ENCODE peak calls at places on chromosomes 6 and 20, in five cellular contexts. One of them, this sample, is unnamed.

GRCh38 chr20:32400476-32400875 is 42.3 kb downstream of the ASXL1 start:
- DNase-seq in iPS DF 6.9: no peak
- DNase-seq in colonic mucosa: no peak
- DNase-seq in gastrocnemius medialis: no peak
- DNase-seq in OCI-LY7: no peak
- DNase-seq in this sample: no peak

GRCh38 chr6:24974182-24975171 is 38.7 kb upstream of the RIPOR2 start:
- DNase-seq in iPS DF 6.9: no peak
- DNase-seq in colonic mucosa: no peak
- DNase-seq in gastrocnemius medialis: no peak
- DNase-seq in OCI-LY7: no peak
- DNase-seq in this sample: no peak

GRCh38 chr6:72424476-72424875 is 197.4 kb upstream of the KCNQ5 start:
- DNase-seq in iPS DF 6.9: no peak
- DNase-seq in colonic mucosa: no peak
- DNase-seq in gastrocnemius medialis: no peak
- DNase-seq in OCI-LY7: no peak
- DNase-seq in this sample: no peak

GRCh38 chr20:45012682-45013302 is 46.5 kb downstream of the STK4 start:
- DNase-seq in iPS DF 6.9: peak
- DNase-seq in colonic mucosa: no peak
- DNase-seq in gastrocnemius medialis: no peak
- DNase-seq in OCI-LY7: no peak
- DNase-seq in this sample: no peak

GRCh38 chr6:157229733-157230132 is 93.6 kb downstream of the TMEM242 start:
- DNase-seq in iPS DF 6.9: no peak
- DNase-seq in colonic mucosa: peak
- DNase-seq in gastrocnemius medialis: no peak
- DNase-seq in OCI-LY7: peak
- DNase-seq in this sample: no peak

GRCh38 chr6:79369026-79369425 is 134.5 kb upstream of the HMGN3 start:
- DNase-seq in iPS DF 6.9: no peak
- DNase-seq in colonic mucosa: no peak
- DNase-seq in gastrocnemius medialis: no peak
- DNase-seq in OCI-LY7: no peak
- DNase-seq in this sample: no peak

GRCh38 chr20:34262488-34263288 is 21.5 kb downstream of the ASIP start:
- DNase-seq in iPS DF 6.9: no peak
- DNase-seq in colonic mucosa: no peak
- DNase-seq in gastrocnemius medialis: peak
- DNase-seq in OCI-LY7: no peak
- DNase-seq in this sample: peak

GRCh38 chr6:144349690-144350132 is 64.6 kb downstream of the UTRN start:
- DNase-seq in iPS DF 6.9: no peak
- DNase-seq in colonic mucosa: no peak
- DNase-seq in gastrocnemius medialis: no peak
- DNase-seq in OCI-LY7: peak
- DNase-seq in this sample: no peak

GRCh38 chr6:135195522-135195921 is 14.4 kb downstream of the MYB start:
- DNase-seq in iPS DF 6.9: no peak
- DNase-seq in colonic mucosa: no peak
- DNase-seq in gastrocnemius medialis: no peak
- DNase-seq in OCI-LY7: no peak
- DNase-seq in this sample: no peak

GRCh38 chr6:499617-500016 is 108.1 kb downstream of the IRF4 start:
- DNase-seq in iPS DF 6.9: no peak
- DNase-seq in colonic mucosa: no peak
- DNase-seq in gastrocnemius medialis: no peak
- DNase-seq in OCI-LY7: no peak
- DNase-seq in this sample: no peak

GRCh38 chr20:10665791-10666190 is 8.0 kb downstream of the JAG1 start:
- DNase-seq in iPS DF 6.9: no peak
- DNase-seq in colonic mucosa: no peak
- DNase-seq in gastrocnemius medialis: peak
- DNase-seq in OCI-LY7: no peak
- DNase-seq in this sample: no peak

GRCh38 chr20:50737352-50737751 is 6.0 kb downstream of the PARD6B start:
- DNase-seq in iPS DF 6.9: no peak
- DNase-seq in colonic mucosa: no peak
- DNase-seq in gastrocnemius medialis: no peak
- DNase-seq in OCI-LY7: no peak
- DNase-seq in this sample: no peak

GRCh38 chr6:166105341-166106075 is 62.1 kb downstream of the TBXT start:
- DNase-seq in iPS DF 6.9: no peak
- DNase-seq in colonic mucosa: no peak
- DNase-seq in gastrocnemius medialis: no peak
- DNase-seq in OCI-LY7: no peak
- DNase-seq in this sample: no peak

GRCh38 chr6:21381336-21381963 is 212.1 kb upstream of the SOX4 start:
- DNase-seq in iPS DF 6.9: no peak
- DNase-seq in colonic mucosa: no peak
- DNase-seq in gastrocnemius medialis: no peak
- DNase-seq in OCI-LY7: no peak
- DNase-seq in this sample: no peak

GRCh38 chr6:9126845-9127560 is 691.7 kb upstream of the SLC35B3 start:
- DNase-seq in iPS DF 6.9: no peak
- DNase-seq in colonic mucosa: no peak
- DNase-seq in gastrocnemius medialis: no peak
- DNase-seq in OCI-LY7: no peak
- DNase-seq in this sample: no peak

GRCh38 chr6:24016286-24016685 is 109.7 kb upstream of the NRSN1 start:
- DNase-seq in iPS DF 6.9: no peak
- DNase-seq in colonic mucosa: no peak
- DNase-seq in gastrocnemius medialis: no peak
- DNase-seq in OCI-LY7: no peak
- DNase-seq in this sample: no peak

GRCh38 chr6:35611235-35611634 is 77.5 kb downstream of the FKBP5 start:
- DNase-seq in iPS DF 6.9: no peak
- DNase-seq in colonic mucosa: no peak
- DNase-seq in gastrocnemius medialis: no peak
- DNase-seq in OCI-LY7: no peak
- DNase-seq in this sample: no peak

GRCh38 chr6:69138173-69138572 is 503.1 kb downstream of the ADGRB3 start:
- DNase-seq in iPS DF 6.9: no peak
- DNase-seq in colonic mucosa: no peak
- DNase-seq in gastrocnemius medialis: no peak
- DNase-seq in OCI-LY7: no peak
- DNase-seq in this sample: no peak

GRCh38 chr20:41052742-41053419 is 24.3 kb downstream of the TOP1 start:
- DNase-seq in iPS DF 6.9: no peak
- DNase-seq in colonic mucosa: no peak
- DNase-seq in gastrocnemius medialis: no peak
- DNase-seq in OCI-LY7: no peak
- DNase-seq in this sample: no peak

GRCh38 chr6:35804996-35805736 is at the start of gene LHFPL5:
- DNase-seq in iPS DF 6.9: peak
- DNase-seq in colonic mucosa: peak
- DNase-seq in gastrocnemius medialis: no peak
- DNase-seq in OCI-LY7: peak
- DNase-seq in this sample: peak

GRCh38 chr6:56716229-56716628 is 73.5 kb upstream of the DST start:
- DNase-seq in iPS DF 6.9: no peak
- DNase-seq in colonic mucosa: no peak
- DNase-seq in gastrocnemius medialis: no peak
- DNase-seq in OCI-LY7: no peak
- DNase-seq in this sample: no peak

GRCh38 chr6:43171284-43172126 is 436 bp downstream of the SRF start:
- DNase-seq in iPS DF 6.9: no peak
- DNase-seq in colonic mucosa: no peak
- DNase-seq in gastrocnemius medialis: no peak
- DNase-seq in OCI-LY7: peak
- DNase-seq in this sample: peak

DNA sequence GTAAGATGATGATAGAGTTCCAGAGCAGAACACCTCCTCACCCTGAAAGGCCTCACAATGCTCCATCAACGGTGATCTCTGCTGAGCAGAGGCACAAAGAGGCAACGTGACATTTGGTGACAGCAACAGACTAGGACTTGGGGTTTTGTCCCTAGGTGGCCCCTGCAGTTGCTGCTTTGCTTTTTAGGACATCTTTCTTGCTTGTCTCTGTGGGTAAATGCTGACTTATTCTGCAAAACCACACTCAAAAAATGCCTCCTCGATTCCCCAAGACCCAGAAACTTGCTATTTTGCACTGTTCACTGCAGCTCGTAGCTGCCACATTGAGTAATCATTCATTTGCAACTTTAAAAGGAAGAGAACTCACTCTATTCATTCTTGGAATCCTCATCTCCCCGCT is 209.9 kb downstream of the LY86 start:
- DNase-seq in iPS DF 6.9: no peak
- DNase-seq in colonic mucosa: no peak
- DNase-seq in gastrocnemius medialis: no peak
- DNase-seq in OCI-LY7: no peak
- DNase-seq in this sample: no peak
- H3K27ac ChIP-seq in iPS DF 6.9: no peak
- H3K27ac ChIP-seq in colonic mucosa: no peak
- H3K27ac ChIP-seq in gastrocnemius medialis: no peak
- H3K27ac ChIP-seq in OCI-LY7: no peak
- H3K27ac ChIP-seq in this sample: no peak

DNA sequence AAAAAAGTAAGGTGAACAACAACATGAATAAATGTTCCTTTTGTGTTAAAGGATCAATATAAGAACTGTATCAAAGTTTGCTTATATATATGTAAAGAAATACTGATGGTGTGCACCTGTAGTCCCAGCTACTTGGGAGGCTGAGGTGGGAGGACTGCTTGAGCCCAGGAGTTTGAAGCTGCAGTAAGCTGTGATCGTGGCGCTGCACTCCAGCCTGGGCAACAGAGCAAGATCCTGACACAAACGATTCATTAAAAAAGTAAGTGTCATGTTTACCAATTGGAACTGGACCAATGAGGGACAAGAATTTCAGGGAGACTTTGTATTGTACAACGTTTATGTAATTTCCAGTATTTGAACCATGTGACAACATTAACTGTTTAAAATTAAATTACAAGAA is 5.0 kb upstream of the PHF20 start:
- DNase-seq in iPS DF 6.9: no peak
- DNase-seq in colonic mucosa: no peak
- DNase-seq in gastrocnemius medialis: no peak
- DNase-seq in OCI-LY7: no peak
- DNase-seq in this sample: no peak
- H3K27ac ChIP-seq in iPS DF 6.9: no peak
- H3K27ac ChIP-seq in colonic mucosa: peak
- H3K27ac ChIP-seq in gastrocnemius medialis: peak
- H3K27ac ChIP-seq in OCI-LY7: no peak
- H3K27ac ChIP-seq in this sample: no peak

GRCh38 chr6:32944265-32944664 is 3.4 kb upstream of the HLA-DMB start:
- DNase-seq in iPS DF 6.9: no peak
- DNase-seq in colonic mucosa: no peak
- DNase-seq in gastrocnemius medialis: no peak
- DNase-seq in OCI-LY7: peak
- DNase-seq in this sample: no peak
- H3K27ac ChIP-seq in iPS DF 6.9: no peak
- H3K27ac ChIP-seq in colonic mucosa: peak
- H3K27ac ChIP-seq in gastrocnemius medialis: no peak
- H3K27ac ChIP-seq in OCI-LY7: peak
- H3K27ac ChIP-seq in this sample: no peak

DNA sequence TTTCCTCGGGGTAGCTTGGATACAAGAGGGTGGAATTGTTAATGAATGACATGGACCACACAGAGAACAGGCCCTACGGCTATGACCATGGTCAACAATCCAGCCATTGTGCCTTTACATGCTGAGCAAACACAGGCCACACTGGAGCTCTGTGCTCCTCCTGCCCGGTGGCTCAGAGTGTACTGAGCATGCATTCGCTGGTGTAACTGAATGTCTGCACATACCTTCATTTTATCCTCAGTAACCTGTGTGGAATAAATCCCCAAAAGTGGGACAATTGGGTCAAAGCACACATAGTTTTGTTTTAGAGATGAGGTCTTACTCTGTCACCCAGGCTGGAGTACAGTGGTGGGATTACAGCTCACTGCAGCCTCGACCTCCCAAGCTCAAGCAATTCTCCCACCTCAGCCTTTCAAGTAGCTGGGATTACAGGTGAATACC is 32.8 kb downstream of the LRP11 start:
- DNase-seq in iPS DF 6.9: no peak
- DNase-seq in colonic mucosa: no peak
- DNase-seq in gastrocnemius medialis: no peak
- DNase-seq in OCI-LY7: no peak
- DNase-seq in this sample: no peak
- H3K27ac ChIP-seq in iPS DF 6.9: no peak
- H3K27ac ChIP-seq in colonic mucosa: no peak
- H3K27ac ChIP-seq in gastrocnemius medialis: no peak
- H3K27ac ChIP-seq in OCI-LY7: no peak
- H3K27ac ChIP-seq in this sample: no peak

DNA sequence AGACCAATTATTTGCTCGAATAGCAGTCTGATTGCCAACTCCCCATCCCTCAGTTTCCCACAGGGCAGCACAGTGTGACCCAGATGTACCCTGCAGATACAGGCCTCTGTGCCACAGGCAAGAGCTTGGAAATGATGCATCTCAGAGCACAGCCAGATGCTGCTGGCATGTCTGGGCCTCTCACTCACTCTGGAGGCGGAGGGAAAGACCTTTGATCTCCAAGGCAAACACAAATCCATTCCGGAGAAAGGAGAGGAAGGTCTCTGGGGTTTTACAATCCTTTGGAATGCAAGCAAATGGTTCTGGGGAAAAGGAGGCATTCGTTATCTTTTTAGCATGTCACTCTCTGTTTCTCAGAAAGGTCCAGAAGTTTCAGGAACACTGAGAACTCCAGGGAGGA is 74.2 kb downstream of the RIOK1 start:
- DNase-seq in iPS DF 6.9: peak
- DNase-seq in colonic mucosa: peak
- DNase-seq in gastrocnemius medialis: no peak
- DNase-seq in OCI-LY7: no peak
- DNase-seq in this sample: no peak
- H3K27ac ChIP-seq in iPS DF 6.9: no peak
- H3K27ac ChIP-seq in colonic mucosa: no peak
- H3K27ac ChIP-seq in gastrocnemius medialis: no peak
- H3K27ac ChIP-seq in OCI-LY7: no peak
- H3K27ac ChIP-seq in this sample: no peak

DNA sequence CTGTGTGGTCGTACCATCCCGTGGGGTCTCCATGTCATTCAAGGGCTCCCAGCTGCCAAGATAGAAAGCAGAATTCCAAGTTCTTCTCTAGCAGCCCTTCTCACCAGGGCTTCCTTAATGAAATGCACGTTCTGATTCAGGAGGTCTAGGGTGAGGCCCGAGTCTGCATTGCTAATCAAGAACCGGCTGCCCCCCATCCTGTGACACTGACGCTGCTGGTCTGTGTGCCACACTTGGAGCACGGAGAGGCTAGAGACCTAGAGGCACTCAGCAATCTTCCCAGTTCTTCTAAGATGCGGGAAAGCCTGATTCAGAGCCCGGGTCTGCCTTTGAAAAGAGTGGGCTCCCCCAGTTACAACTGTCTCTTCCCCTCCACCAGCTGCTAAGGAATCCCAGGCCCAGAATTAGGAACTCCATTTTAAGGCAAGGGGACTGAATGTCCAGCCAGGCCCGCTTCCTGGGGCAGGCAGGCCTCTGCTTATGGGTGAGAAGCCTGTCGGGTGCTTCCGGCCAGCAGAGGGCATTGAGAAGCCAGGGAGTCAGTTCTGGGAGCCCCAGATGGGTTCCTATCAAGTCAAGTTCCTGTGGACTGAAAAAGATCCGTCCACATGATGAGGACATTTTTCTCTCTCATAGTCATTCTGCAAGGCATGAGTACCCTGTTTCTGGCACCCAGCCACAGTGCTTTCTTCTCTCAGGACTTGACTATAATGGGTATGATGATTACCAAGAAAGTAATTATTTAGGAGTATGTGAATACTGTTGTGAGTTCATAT is 69.8 kb upstream of the RIN2 start:
- DNase-seq in iPS DF 6.9: no peak
- DNase-seq in colonic mucosa: peak
- DNase-seq in gastrocnemius medialis: peak
- DNase-seq in OCI-LY7: no peak
- DNase-seq in this sample: peak
- H3K27ac ChIP-seq in iPS DF 6.9: no peak
- H3K27ac ChIP-seq in colonic mucosa: no peak
- H3K27ac ChIP-seq in gastrocnemius medialis: peak
- H3K27ac ChIP-seq in OCI-LY7: no peak
- H3K27ac ChIP-seq in this sample: no peak

This sample was measured in ovary.